ENCODE peak calls at places on chromosomes 11 and 22, in seven cellular contexts. R is astrocyte, X is Panc1, V is IMR-90, O is heart left ventricle, T is left ventricle myocardium inferior, F is K562. K is an unnamed sample. For H3K4me1, the result is how much of the 10 kb centered on the place peaks cover.

GRCh38 chr11:125950696-125951645 is 5.1 kb downstream of the VSIG10L2 start:
- DNase-seq in O (peak), R (no peak), F (no peak), T (peak), X (no peak), V (peak), K (no peak)

GRCh38 chr11:106457727-106458126 is 380.3 kb downstream of the AASDHPPT start:
- DNase-seq in V (peak), O (no peak), R (peak), X (no peak), T (no peak), F (no peak), K (no peak)

GRCh38 chr11:112769170-112769569 is 192.1 kb upstream of the NCAM1 start:
- DNase-seq in R (no peak), F (no peak), O (no peak), X (no peak), T (no peak), V (no peak), K (no peak)

GRCh38 chr11:2700415-2701211 is 819 bp upstream of the KCNQ1OT1 start:
- DNase-seq in O (peak), R (no peak), X (no peak), F (peak), V (no peak), T (peak), K (no peak)

GRCh38 chr22:17733484-17733883 is 40.8 kb downstream of the BID start:
- DNase-seq in F (no peak), V (peak), O (no peak), R (no peak), X (no peak), T (no peak), K (no peak)

GRCh38 chr11:43903969-43904368 is 23.3 kb downstream of the ALKBH3 start:
- DNase-seq in V (no peak), F (no peak), X (no peak), T (no peak), O (no peak), R (no peak), K (no peak)

GRCh38 chr22:41862160-41862529 is 29.2 kb downstream of the SREBF2 start:
- DNase-seq in T (no peak), O (no peak), R (peak), V (peak), X (no peak), F (peak), K (peak)

GRCh38 chr22:42905702-42906183 is 48.7 kb upstream of the ARFGAP3 start:
- DNase-seq in O (peak), F (no peak), T (peak), V (no peak), X (no peak), R (no peak), K (no peak)

GRCh38 chr11:44140805-44141204 is 45.3 kb downstream of the EXT2 start:
- DNase-seq in O (no peak), T (no peak), R (no peak), X (no peak), F (no peak), V (no peak), K (no peak)

GRCh38 chr11:3880724-3881123 is 25.3 kb downstream of the STIM1 start:
- DNase-seq in T (no peak), O (no peak), F (no peak), R (no peak), X (no peak), V (peak), K (no peak)

GRCh38 chr11:115920841-115921480 is 416.7 kb upstream of the CADM1 start:
- DNase-seq in X (no peak), T (no peak), O (no peak), F (no peak), R (no peak), V (no peak), K (no peak)
- H3K4me1 ChIP-seq in X (under half), T (under half), O (under half), F (under half), R (under half), V (under half), K (under half)

GRCh38 chr11:27391336-27392015 is 28.5 kb upstream of the CCDC34 start:
- DNase-seq in X (no peak), O (no peak), F (peak), V (no peak), R (peak), T (no peak), K (no peak)
- H3K4me1 ChIP-seq in X (half or more), O (under half), F (under half), V (under half), R (half or more), T (half or more), K (under half)

GRCh38 chr22:36872866-36873498 is 12.2 kb downstream of the NCF4 start:
- DNase-seq in T (no peak), O (no peak), X (no peak), F (no peak), R (no peak), V (no peak), K (no peak)
- H3K4me1 ChIP-seq in T (under half), O (under half), X (under half), F (under half), R (under half), V (under half), K (under half)

GRCh38 chr22:50144005-50144614 is 26.4 kb upstream of the PANX2 start:
- DNase-seq in T (no peak), F (no peak), R (no peak), V (no peak), X (no peak), O (no peak), K (no peak)
- H3K4me1 ChIP-seq in T (under half), F (under half), R (under half), V (under half), X (under half), O (under half), K (under half)

GRCh38 chr11:60848714-60849151 is 6.8 kb downstream of the CCDC86 start:
- DNase-seq in O (no peak), T (no peak), X (no peak), R (no peak), F (peak), V (no peak), K (no peak)
- H3K4me1 ChIP-seq in O (under half), T (under half), X (under half), R (under half), F (under half), V (under half), K (under half)

DNA sequence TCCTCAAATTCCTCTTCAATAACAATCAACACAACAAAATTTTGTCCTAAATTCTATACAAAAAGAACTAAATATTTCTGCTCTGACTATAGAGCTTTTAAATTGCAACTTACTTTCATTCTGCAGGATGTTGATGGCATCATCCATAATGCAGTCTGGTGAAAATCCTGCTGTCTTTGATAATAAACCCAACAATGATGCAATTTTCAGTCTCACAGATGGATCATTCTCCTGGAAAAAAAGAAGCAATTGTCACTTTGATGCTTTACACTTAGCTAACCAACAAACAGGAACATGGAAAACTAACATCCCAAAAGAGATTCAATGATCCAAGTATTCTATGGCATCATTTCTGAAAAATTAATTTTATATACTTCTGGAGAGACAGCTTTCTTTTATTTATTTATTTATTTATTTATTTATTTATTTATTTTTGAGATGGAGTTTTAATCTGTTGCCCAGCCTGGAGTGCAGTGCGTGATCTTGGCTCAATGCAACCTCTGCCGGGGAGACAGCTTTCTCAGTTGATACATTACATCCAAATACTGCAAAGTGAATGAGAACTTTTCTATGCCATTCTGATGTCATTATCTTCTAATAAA is 13.0 kb downstream of the INTS4 start:
- DNase-seq in R (no peak), V (no peak), T (no peak), F (no peak), O (no peak), X (no peak), K (no peak)
- H3K4me1 ChIP-seq in R (under half), V (under half), T (under half), F (under half), O (under half), X (under half), K (under half)

DNA sequence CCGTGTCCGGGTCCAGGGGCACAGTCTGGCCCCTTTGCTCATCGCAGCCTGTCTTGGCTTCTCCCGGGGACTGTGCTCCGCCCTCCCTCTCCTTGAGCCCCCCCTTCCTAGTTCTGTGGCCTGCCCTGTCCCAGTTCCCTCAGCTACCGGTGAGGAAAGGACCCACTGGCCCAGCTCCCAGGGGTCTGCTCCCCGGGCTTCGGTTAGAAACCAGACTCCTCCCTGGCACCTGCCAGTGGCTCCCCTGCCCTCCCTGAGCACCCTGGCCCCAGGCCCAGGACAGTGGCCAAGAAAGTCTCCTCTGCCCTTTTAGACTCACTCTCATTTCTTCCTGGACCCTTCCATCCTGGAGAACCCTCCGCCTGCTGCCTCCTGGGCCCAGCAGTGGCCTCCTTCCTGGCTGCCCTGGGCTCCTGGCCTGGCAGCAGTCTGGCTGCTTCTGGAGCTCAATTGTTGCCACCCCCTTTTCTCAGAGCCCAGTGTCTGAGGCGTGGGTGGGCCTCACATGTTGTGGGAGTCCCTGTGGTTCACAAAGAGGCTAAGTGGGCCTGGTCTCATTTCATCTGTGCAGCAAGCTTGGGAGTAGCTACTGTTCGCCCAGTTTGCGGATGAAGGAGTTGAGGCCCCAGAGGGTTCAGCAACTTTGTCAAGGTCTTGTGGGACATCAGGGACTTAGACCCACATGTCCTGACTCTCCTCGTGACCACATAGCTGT is 12.6 kb downstream of the PRDM11 start:
- DNase-seq in X (no peak), T (no peak), R (no peak), O (peak), F (no peak), V (no peak), K (no peak)
- H3K4me1 ChIP-seq in X (under half), T (half or more), R (under half), O (under half), F (under half), V (under half), K (under half)

DNA sequence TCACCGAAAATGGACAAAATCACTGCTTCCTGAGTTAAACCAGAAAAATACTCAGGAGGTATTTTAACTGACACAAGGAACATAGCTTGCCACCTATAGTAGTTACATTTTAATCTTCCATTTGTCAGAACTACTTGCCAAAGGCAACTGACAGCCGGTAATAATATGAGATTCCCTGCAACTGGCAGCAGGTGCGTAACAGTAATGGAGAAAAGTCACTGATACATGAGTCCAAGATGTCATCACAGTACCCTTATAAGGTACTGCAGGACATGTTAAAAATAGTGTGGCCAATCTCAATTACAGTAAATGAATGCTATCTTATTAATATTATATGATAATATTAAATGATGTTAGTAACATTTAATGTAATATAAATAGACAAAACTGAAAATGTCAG is 21.1 kb upstream of the ARHGAP32 start:
- DNase-seq in T (no peak), R (no peak), V (no peak), X (no peak), F (no peak), O (no peak), K (no peak)
- H3K4me1 ChIP-seq in T (under half), R (under half), V (under half), X (under half), F (under half), O (under half), K (under half)

GRCh38 chr11:123055132-123055924 is 6.6 kb downstream of the HSPA8 start:
- DNase-seq in T (no peak), V (no peak), F (peak), O (no peak), R (no peak), X (no peak), K (no peak)

GRCh38 chr11:123056835-123057491 is 5.0 kb downstream of the HSPA8 start:
- DNase-seq in O (no peak), V (no peak), R (no peak), T (no peak), X (no peak), F (peak), K (no peak)

GRCh38 chr11:123060265-123061000 is 1.5 kb downstream of the HSPA8 start:
- DNase-seq in O (no peak), R (no peak), X (no peak), F (no peak), V (no peak), T (no peak), K (no peak)

GRCh38 chr11:123054301-123055065 is 7.5 kb downstream of the HSPA8 start:
- DNase-seq in F (peak), X (no peak), O (no peak), R (peak), V (peak), T (no peak), K (peak)

GRCh38 chr11:123057604-123058305 is 4.2 kb downstream of the HSPA8 start:
- DNase-seq in O (no peak), T (no peak), R (no peak), V (no peak), X (no peak), F (no peak), K (peak)
- H3K4me1 ChIP-seq in O (under half), T (half or more), R (under half), V (under half), X (under half), F (under half), K (half or more)

DNA sequence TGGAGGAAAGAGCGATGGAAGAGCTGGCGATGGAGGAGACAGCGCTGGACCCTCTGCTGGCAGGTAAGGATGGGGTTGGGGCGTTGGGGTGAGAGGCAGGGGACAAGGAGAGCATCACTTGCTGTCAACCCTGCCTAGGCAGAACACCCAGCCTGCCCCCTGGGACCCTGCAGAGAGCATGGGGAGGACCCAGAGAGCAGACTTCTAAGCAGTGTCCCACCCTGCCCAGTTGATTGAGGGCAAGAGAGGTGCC is 111.6 kb upstream of the ANO1 start:
- DNase-seq in T (no peak), R (no peak), X (no peak), O (no peak), V (no peak), F (no peak), K (no peak)
- H3K4me1 ChIP-seq in T (under half), R (under half), X (under half), O (under half), V (under half), F (under half), K (under half)

K was measured in CD4-positive, alpha-beta memory T cell.